ENCODE peak calls at places on chromosomes 3 and 15, in six cellular contexts. V is mammary epithelial cell; I is body of pancreas; L is CD4-positive, alpha-beta T cell; X is A549; E is OCI-LY7. T is an unnamed sample.

GRCh38 chr3:14329116-14329830 is 73.1 kb upstream of the SLC6A6 start:
- DNase-seq in V (peak), I (no peak), L (no peak), X (no peak), E (peak), T (peak)

GRCh38 chr3:152445227-152445626 is 176.5 kb downstream of the MBNL1 start:
- DNase-seq in V (no peak), I (no peak), L (no peak), X (peak), E (no peak), T (no peak)

GRCh38 chr3:69410301-69410700 is 24.4 kb upstream of the FRMD4B start:
- DNase-seq in V (peak), I (peak), L (peak), X (peak), E (peak), T (peak)

GRCh38 chr15:101052031-101052620 is 133.0 kb downstream of the LRRK1 start:
- DNase-seq in V (no peak), I (no peak), L (no peak), X (no peak), E (no peak), T (no peak)

GRCh38 chr3:108500728-108501127 is 9.7 kb downstream of the MYH15 start:
- DNase-seq in V (peak), I (no peak), L (no peak), X (no peak), E (no peak), T (no peak)

GRCh38 chr3:52085883-52086282 is 29.5 kb upstream of the DUSP7 start:
- DNase-seq in V (no peak), I (no peak), L (no peak), X (no peak), E (no peak), T (no peak)

GRCh38 chr3:65351753-65352152 is 664.0 kb upstream of the ADAMTS9 start:
- DNase-seq in V (no peak), I (no peak), L (no peak), X (no peak), E (no peak), T (no peak)

GRCh38 chr3:129277829-129278271 is 820 bp upstream of the HMCES start:
- DNase-seq in V (no peak), I (no peak), L (no peak), X (peak), E (peak), T (no peak)

GRCh38 chr3:52877085-52877484 is 20.3 kb downstream of the STIMATE start:
- DNase-seq in V (no peak), I (no peak), L (no peak), X (no peak), E (no peak), T (no peak)

GRCh38 chr15:29656636-29657475 is 165.4 kb downstream of the TJP1 start:
- DNase-seq in V (no peak), I (no peak), L (no peak), X (peak), E (no peak), T (no peak)

GRCh38 chr15:67225336-67225735 is 29.1 kb downstream of the AAGAB start:
- DNase-seq in V (peak), I (no peak), L (no peak), X (no peak), E (no peak), T (peak)

GRCh38 chr3:173398111-173398479 is 551 bp downstream of the NLGN1 start:
- DNase-seq in V (no peak), I (no peak), L (no peak), X (no peak), E (no peak), T (no peak)

GRCh38 chr3:15743587-15744009 is 54.2 kb downstream of the ANKRD28 start:
- DNase-seq in V (no peak), I (no peak), L (no peak), X (no peak), E (no peak), T (no peak)
- H3K27ac ChIP-seq in V (no peak), I (no peak), L (no peak), X (peak), E (no peak), T (no peak)

GRCh38 chr3:163273694-163274093 is 1777.1 kb downstream of the OTOL1 start:
- DNase-seq in V (no peak), I (no peak), L (no peak), X (no peak), E (no peak), T (no peak)
- TF ChIP-seq CTCF in V (no peak), I (no peak), L (no peak), X (no peak), E (no peak), T (no peak)

DNA sequence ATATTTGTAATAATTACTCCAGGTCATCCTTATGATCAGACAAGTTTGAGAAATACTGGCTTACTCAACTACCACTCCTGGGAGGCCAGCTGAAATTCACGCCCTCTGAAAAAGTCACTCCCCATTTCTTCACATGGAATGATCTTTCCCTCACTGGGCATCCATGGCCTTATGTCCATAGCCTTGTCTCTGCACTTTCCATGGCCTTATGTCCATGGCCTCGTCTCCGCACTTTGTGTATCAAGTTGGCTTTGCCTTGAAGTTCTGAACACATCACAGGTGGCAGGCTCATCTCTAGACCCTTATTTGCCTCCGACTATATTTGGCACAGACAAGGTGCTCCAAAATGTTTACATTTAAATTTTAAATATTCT is 58.1 kb upstream of the HACD2 start:
- DNase-seq in V (no peak), I (no peak), L (no peak), X (no peak), E (no peak), T (no peak)
- H3K27ac ChIP-seq in V (no peak), I (no peak), L (no peak), X (no peak), E (no peak), T (no peak)

GRCh38 chr15:25439456-25439836 is 622 bp upstream of the UBE3A start:
- DNase-seq in V (peak), I (peak), L (no peak), X (peak), E (peak), T (peak)

GRCh38 chr15:25437751-25438600 is 848 bp downstream of the UBE3A start:
- DNase-seq in V (peak), I (peak), L (peak), X (peak), E (peak), T (no peak)

GRCh38 chr15:25441111-25441510 is 2.3 kb upstream of the UBE3A start:
- DNase-seq in V (no peak), I (no peak), L (no peak), X (no peak), E (no peak), T (no peak)

GRCh38 chr15:25436707-25437106 is 2.1 kb downstream of the UBE3A start:
- DNase-seq in V (no peak), I (no peak), L (no peak), X (no peak), E (no peak), T (no peak)

GRCh38 chr15:25438601-25439455 is at the start of gene UBE3A:
- DNase-seq in V (peak), I (peak), L (peak), X (peak), E (peak), T (peak)
- TF ChIP-seq CTCF in V (no peak), I (no peak), L (no peak), X (no peak), E (peak), T (peak)

DNA sequence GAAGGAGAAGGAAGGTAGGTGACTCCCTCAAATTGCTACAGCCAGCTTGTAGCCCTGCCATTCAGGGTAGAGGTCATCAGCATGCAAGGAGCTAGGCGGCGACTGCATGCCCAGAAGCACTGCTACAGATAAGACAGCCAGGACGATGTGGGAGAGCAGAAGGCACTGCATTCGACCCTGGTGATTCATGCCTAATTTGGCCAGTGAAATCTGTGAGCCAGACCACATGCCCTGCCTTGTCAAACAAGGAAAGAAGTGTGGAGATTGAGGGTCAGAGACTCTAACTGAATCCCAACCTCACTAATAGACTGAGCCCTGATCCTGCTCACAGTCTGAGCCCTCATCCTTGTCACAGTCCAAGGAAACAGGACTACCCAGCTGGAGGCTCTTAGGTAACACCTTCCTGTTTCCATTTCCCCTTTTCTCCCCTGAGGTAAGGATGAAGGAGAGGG is 86.6 kb downstream of the LINGO1 start:
- DNase-seq in V (peak), I (no peak), L (no peak), X (peak), E (no peak), T (peak)
- H3K27ac ChIP-seq in V (no peak), I (no peak), L (no peak), X (no peak), E (no peak), T (no peak)

GRCh38 chr3:194964809-194965208 is 279.1 kb downstream of the FAM43A start:
- DNase-seq in V (no peak), I (no peak), L (no peak), X (no peak), E (no peak), T (no peak)
- TF ChIP-seq CTCF in V (peak), I (no peak), L (no peak), X (no peak), E (no peak), T (peak)

DNA sequence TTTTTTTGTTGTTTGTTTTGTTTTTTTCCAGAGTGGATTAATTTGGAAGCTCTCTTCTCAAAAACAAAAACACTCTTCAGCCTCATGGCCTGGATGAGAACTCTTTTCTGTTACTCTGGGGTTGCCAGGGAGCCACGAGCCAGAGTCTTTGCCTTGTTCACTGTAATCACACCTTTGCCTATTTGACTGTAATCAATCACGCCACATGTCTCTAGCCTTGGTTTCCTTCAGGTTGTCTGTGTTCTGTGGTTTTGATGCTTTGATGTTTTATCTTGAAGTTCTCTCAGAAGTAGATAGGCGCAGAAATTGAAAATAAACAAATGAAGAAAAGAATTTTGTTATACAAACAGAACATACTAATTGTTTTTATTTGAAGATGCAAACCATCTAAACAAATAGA is 62.3 kb upstream of the IGF1R start:
- DNase-seq in V (no peak), I (no peak), L (no peak), X (no peak), E (no peak), T (no peak)
- H3K27ac ChIP-seq in V (no peak), I (no peak), L (no peak), X (no peak), E (no peak), T (no peak)

GRCh38 chr15:69160976-69161877 is 792 bp downstream of the GLCE start:
- DNase-seq in V (peak), I (peak), L (peak), X (peak), E (peak), T (no peak)
- TF ChIP-seq CTCF in V (peak), I (no peak), L (no peak), X (peak), E (peak), T (peak)

GRCh38 chr3:130893240-130894129 is at the start of gene ATP2C1:
- DNase-seq in V (peak), I (peak), L (peak), X (peak), E (peak), T (peak)

GRCh38 chr3:130894130-130894872 is 417 bp downstream of the ATP2C1 start:
- DNase-seq in V (no peak), I (peak), L (no peak), X (peak), E (peak), T (peak)

GRCh38 chr3:130895690-130896089 is 1.8 kb downstream of the ATP2C1 start:
- DNase-seq in V (peak), I (no peak), L (no peak), X (no peak), E (no peak), T (no peak)

GRCh38 chr3:130894873-130895330 is 1.0 kb downstream of the ATP2C1 start:
- DNase-seq in V (peak), I (no peak), L (no peak), X (no peak), E (no peak), T (no peak)

DNA sequence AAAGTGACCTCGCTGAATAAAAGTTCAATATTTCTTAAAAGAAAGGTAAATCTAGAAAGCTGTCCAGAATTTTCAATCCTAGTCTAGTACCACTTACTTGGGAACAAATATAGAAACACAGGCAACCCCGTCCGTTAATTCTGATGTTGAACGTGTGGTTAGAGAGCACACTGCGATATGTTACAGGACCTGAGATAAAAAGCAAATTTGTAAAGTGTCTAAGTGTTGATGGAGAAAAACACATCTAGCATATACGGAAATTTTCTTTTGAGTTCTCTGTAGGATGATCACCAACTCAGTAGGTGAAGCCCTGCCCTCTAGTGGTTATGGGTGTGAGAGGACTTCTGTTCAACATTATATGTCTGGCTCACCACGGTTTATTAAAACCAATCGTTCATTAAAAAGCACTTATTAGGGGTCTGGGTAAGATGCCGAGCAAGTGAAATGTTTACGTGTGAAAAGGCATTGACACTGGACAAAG is 1.1 kb upstream of the ATP2C1 start:
- DNase-seq in V (peak), I (peak), L (peak), X (peak), E (peak), T (peak)
- H3K27ac ChIP-seq in V (peak), I (peak), L (peak), X (peak), E (peak), T (peak)

GRCh38 chr3:72031581-72031980 is 246.6 kb upstream of the PROK2 start:
- DNase-seq in V (peak), I (peak), L (no peak), X (no peak), E (no peak), T (no peak)
- TF ChIP-seq CTCF in V (peak), I (no peak), L (no peak), X (no peak), E (no peak), T (peak)

T was measured in foreskin keratinocyte.